ENCODE peak calls at places on chromosome 13, in six cellular contexts. B is GM13977, P is AG04450, V is neural crest cell, S is fibroblast of pulmonary artery, Z is AG10803. O is an unnamed sample.
A peak's percentile ranks its signal among the peaks of the same experiment; 100 is the strongest.

GRCh38 chr13:44155422-44156293 is 218.0 kb upstream of the SERP2 start:
- DNase-seq in Z (peak; percentile 54), V (no peak), S (peak; percentile 60), P (no peak), B (no peak), O (no peak)

GRCh38 chr13:108037348-108037747 is 178.0 kb downstream of the LIG4 start:
- DNase-seq in B (no peak), P (no peak), S (peak; percentile 1), Z (no peak), V (no peak), O (peak; percentile 22)

GRCh38 chr13:107441279-107441678 is 774.1 kb downstream of the LIG4 start:
- DNase-seq in P (peak; percentile 36), B (no peak), S (peak; percentile 39), Z (peak; percentile 48), V (no peak), O (peak; percentile 45)

GRCh38 chr13:80550856-80551532 is 210.1 kb upstream of the SPRY2 start:
- DNase-seq in P (no peak), S (peak; percentile 54), B (no peak), V (no peak), Z (no peak), O (no peak)

GRCh38 chr13:106555631-106556328 is 12.2 kb downstream of the ARGLU1 start:
- DNase-seq in S (peak; percentile 40), B (no peak), Z (no peak), V (no peak), P (no peak), O (no peak)

GRCh38 chr13:110340812-110341444 is 33.8 kb downstream of the COL4A2 start:
- DNase-seq in B (no peak), S (peak; percentile 95), V (no peak), Z (peak; percentile 74), P (no peak), O (no peak)

GRCh38 chr13:94825507-94825906 is 113.2 kb upstream of the SOX21 start:
- DNase-seq in V (peak; percentile 14), B (no peak), P (no peak), Z (peak; percentile 11), S (peak; percentile 55), O (peak; percentile 21)

GRCh38 chr13:72643339-72643989 is 84.0 kb downstream of the MZT1 start:
- DNase-seq in Z (peak; percentile 25), V (peak; percentile 51), B (peak; percentile 31), S (peak; percentile 70), P (peak; percentile 2), O (peak; percentile 59)

GRCh38 chr13:100536643-100537180 is 51.9 kb downstream of the GGACT start:
- DNase-seq in B (no peak), P (no peak), S (no peak), Z (no peak), V (no peak), O (no peak)

GRCh38 chr13:44220948-44221347 is 152.7 kb upstream of the SERP2 start:
- DNase-seq in S (no peak), P (no peak), V (no peak), Z (no peak), B (no peak), O (no peak)

GRCh38 chr13:104597554-104598240 is 1531.5 kb upstream of the SLC10A2 start:
- DNase-seq in B (no peak), Z (no peak), V (no peak), S (no peak), P (no peak), O (no peak)

GRCh38 chr13:103030776-103031175 is 35.4 kb downstream of the SLC10A2 start:
- DNase-seq in Z (no peak), S (no peak), B (no peak), P (no peak), V (no peak), O (no peak)

GRCh38 chr13:32225494-32225931 is 89.7 kb downstream of the ZAR1L start:
- DNase-seq in P (peak; percentile 89), B (no peak), V (no peak), S (peak; percentile 25), Z (peak; percentile 88), O (no peak)

GRCh38 chr13:39874331-39875055 is 219.0 kb downstream of the COG6 start:
- DNase-seq in S (peak; percentile 61), Z (peak; percentile 53), V (no peak), B (no peak), P (no peak), O (no peak)

GRCh38 chr13:99198630-99199029 is 2.0 kb upstream of the UBAC2 start:
- DNase-seq in S (no peak), P (no peak), B (no peak), V (no peak), Z (no peak), O (no peak)

GRCh38 chr13:99199541-99200432 is 867 bp upstream of the UBAC2 start:
- DNase-seq in V (no peak), B (no peak), S (peak; percentile 13), Z (peak; percentile 12), P (no peak), O (peak; percentile 24)

GRCh38 chr13:99197257-99197651 is 3.4 kb upstream of the UBAC2 start:
- DNase-seq in Z (no peak), V (no peak), P (no peak), B (no peak), S (no peak), O (no peak)

GRCh38 chr13:99203601-99204579 is 3.2 kb downstream of the UBAC2 start:
- DNase-seq in S (no peak), P (no peak), Z (no peak), V (no peak), B (no peak), O (no peak)

GRCh38 chr13:99200433-99201167 is at the start of gene UBAC2:
- DNase-seq in S (peak; percentile 96), Z (peak; percentile 88), B (peak; percentile 99), V (peak; percentile 83), P (peak; percentile 86), O (peak; percentile 96)
- TF ChIP-seq CTCF in S (no peak), Z (no peak), B (no peak), V (no peak), P (peak; percentile 12), O (no peak)

DNA sequence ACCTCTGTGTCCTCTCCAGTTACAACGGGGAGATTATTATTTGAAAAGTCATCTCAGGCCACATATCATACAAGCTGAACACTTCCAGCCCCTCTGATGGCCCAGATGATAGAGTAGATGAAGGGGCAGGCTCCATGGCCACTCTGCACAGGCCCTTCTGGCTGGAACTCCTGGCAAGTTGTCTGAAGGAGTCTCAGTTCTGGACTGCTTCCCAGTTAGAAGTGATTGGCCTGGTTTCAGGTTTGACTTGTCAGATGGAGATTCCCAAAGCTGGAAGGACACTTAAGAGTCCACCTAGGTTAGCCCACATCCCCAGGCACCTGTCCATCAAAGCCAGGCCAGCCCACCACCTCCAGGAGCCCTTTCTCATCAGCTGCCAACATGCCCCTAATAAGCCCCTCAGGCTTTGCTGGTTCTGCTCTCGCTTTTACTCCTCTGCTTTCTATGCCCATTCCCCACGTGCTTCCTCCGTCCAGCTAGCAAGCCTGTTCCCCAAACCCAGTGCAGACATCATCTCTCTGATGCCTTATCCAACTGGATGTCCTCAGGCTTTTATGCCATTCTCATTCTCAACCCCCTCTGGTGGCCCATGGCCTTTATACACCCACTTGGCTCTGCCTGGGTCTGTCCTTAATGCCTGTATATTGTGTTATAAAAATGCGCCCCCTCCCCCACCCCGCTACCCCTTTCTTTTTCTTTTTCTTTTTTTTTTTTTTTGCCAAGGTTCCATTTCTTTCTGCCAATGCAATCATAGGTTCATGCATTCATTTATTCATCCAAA is 56.5 kb downstream of the HSPH1 start:
- DNase-seq in Z (no peak), S (peak; percentile 25), B (no peak), P (no peak), V (no peak), O (no peak)
- TF ChIP-seq CTCF in Z (peak; percentile 6), S (peak; percentile 7), B (no peak), P (no peak), V (no peak), O (no peak)

GRCh38 chr13:30033681-30034447 is 183.4 kb upstream of the UBL3 start:
- DNase-seq in Z (peak; percentile 95), B (no peak), P (peak; percentile 82), V (no peak), S (peak; percentile 59), O (peak; percentile 36)

GRCh38 chr13:30032263-30032662 is 181.8 kb upstream of the UBL3 start:
- DNase-seq in V (no peak), S (no peak), B (no peak), Z (no peak), P (no peak), O (no peak)

GRCh38 chr13:30031488-30031887 is 181.1 kb upstream of the UBL3 start:
- DNase-seq in B (no peak), Z (no peak), V (no peak), S (no peak), P (no peak), O (no peak)

GRCh38 chr13:30037306-30037705 is 186.9 kb upstream of the UBL3 start:
- DNase-seq in Z (peak; percentile 34), B (no peak), V (no peak), S (no peak), P (no peak), O (no peak)

GRCh38 chr13:30034448-30034795 is 184.0 kb upstream of the UBL3 start:
- DNase-seq in B (no peak), V (no peak), Z (peak; percentile 93), P (no peak), S (peak; percentile 7), O (no peak)
- TF ChIP-seq CTCF in B (no peak), V (no peak), Z (no peak), P (no peak), S (no peak), O (no peak)

GRCh38 chr13:112072531-112073244 is 5.7 kb downstream of the SOX1 start:
- DNase-seq in V (peak; percentile 79), Z (no peak), P (no peak), B (no peak), S (no peak), O (no peak)

GRCh38 chr13:112069063-112069726 is 2.2 kb downstream of the SOX1 start:
- DNase-seq in P (no peak), B (no peak), V (no peak), Z (no peak), S (no peak), O (no peak)

GRCh38 chr13:112069727-112070300 is 2.9 kb downstream of the SOX1 start:
- DNase-seq in B (peak; percentile 32), Z (no peak), P (no peak), S (no peak), V (no peak), O (no peak)

GRCh38 chr13:112071902-112072530 is 5.1 kb downstream of the SOX1 start:
- DNase-seq in P (no peak), S (no peak), V (no peak), B (no peak), Z (no peak), O (no peak)

DNA sequence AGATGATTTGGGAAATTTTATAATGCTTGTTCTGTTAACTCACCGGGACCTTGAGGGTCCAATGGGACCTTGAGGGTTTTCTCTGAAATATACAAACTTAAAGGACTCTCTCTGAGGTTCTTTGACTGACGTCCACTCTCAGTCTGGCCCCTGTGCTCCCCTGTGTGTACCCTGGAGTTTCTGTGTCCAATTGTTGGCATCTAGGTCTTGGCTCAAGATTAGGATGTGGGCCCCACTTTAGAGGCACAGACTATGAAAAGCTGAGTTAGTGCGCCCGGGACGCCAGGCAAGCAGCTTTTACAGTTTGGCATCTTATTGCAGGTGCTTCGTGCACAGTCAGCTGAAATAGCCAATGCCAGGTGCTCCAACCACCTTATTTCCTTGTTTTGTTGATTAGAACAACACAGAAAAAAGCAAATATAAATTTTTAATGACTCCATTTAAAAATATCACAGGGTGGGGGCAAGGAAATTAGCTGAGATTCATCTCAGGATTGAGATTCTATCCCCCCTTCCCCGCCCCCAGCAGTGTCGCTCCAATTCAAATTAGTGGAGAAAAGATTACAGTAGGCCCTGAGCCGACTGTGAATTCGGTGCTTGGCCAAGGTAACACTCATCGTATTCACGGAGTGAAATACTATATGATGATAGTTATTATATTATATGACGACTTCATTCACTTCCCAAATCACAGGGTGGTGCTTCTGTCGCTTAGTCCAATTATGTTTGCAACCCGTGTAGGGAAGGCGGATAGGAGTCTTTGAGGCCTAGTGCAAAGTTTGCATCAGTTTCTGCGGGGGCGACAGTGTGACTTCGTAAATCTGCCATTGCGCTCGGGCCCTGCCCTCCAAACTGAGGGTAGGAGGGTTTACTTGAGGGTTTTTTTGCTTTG is 4.3 kb downstream of the SOX1 start:
- DNase-seq in Z (no peak), V (no peak), B (no peak), S (no peak), P (no peak), O (no peak)
- TF ChIP-seq CTCF in Z (no peak), V (no peak), B (no peak), S (no peak), P (no peak), O (no peak)